ENCODE peak calls at places on chromosomes 1 and 21, in four cellular contexts. One of them, this sample, is unnamed.

GRCh38 chr1:18554101-18554500 is 73.4 kb downstream of the KLHDC7A start:
- DNase-seq in endothelial cell of umbilical vein: no peak
- DNase-seq in NB4: no peak
- DNase-seq in A549: no peak
- DNase-seq in this sample: no peak

GRCh38 chr21:27570306-27570868 is 603.5 kb upstream of the ADAMTS5 start:
- DNase-seq in endothelial cell of umbilical vein: peak; percentile 39
- DNase-seq in A549: no peak
- DNase-seq in NB4: no peak
- DNase-seq in this sample: no peak

GRCh38 chr1:180680558-180681144 is 48.8 kb downstream of the XPR1 start:
- DNase-seq in endothelial cell of umbilical vein: no peak
- DNase-seq in A549: no peak
- DNase-seq in NB4: no peak
- DNase-seq in this sample: no peak

GRCh38 chr1:66788231-66788939 is 12.7 kb downstream of the INSL5 start:
- DNase-seq in endothelial cell of umbilical vein: no peak
- DNase-seq in NB4: peak; percentile 4
- DNase-seq in A549: no peak
- DNase-seq in this sample: no peak

GRCh38 chr1:19032701-19033515 is 76.4 kb upstream of the IFFO2 start:
- DNase-seq in endothelial cell of umbilical vein: no peak
- DNase-seq in A549: no peak
- DNase-seq in NB4: no peak
- DNase-seq in this sample: no peak

GRCh38 chr1:186739515-186739914 is 59.3 kb upstream of the PTGS2 start:
- DNase-seq in endothelial cell of umbilical vein: no peak
- DNase-seq in NB4: no peak
- DNase-seq in A549: no peak
- DNase-seq in this sample: no peak

GRCh38 chr1:111825217-111825616 is 69.5 kb downstream of the DDX20 start:
- DNase-seq in endothelial cell of umbilical vein: no peak
- DNase-seq in NB4: no peak
- DNase-seq in A549: no peak
- DNase-seq in this sample: no peak

GRCh38 chr21:35783686-35784085 is 276.6 kb downstream of the SETD4 start:
- DNase-seq in NB4: no peak
- DNase-seq in A549: no peak
- DNase-seq in endothelial cell of umbilical vein: no peak
- DNase-seq in this sample: no peak

GRCh38 chr1:112509005-112509659 is 367 bp downstream of the WNT2B start:
- DNase-seq in A549: no peak
- DNase-seq in NB4: peak; percentile 7
- DNase-seq in endothelial cell of umbilical vein: peak; percentile 13
- DNase-seq in this sample: no peak

GRCh38 chr1:210294991-210295773 is 33.5 kb upstream of the HHAT start:
- DNase-seq in A549: no peak
- DNase-seq in endothelial cell of umbilical vein: no peak
- DNase-seq in NB4: no peak
- DNase-seq in this sample: no peak

GRCh38 chr1:10899490-10900264 is 103.2 kb upstream of the CASZ1 start:
- DNase-seq in A549: no peak
- DNase-seq in NB4: peak; percentile 42
- DNase-seq in endothelial cell of umbilical vein: no peak
- DNase-seq in this sample: no peak

GRCh38 chr1:45767035-45767434 is 16.6 kb upstream of the IPP start:
- DNase-seq in A549: no peak
- DNase-seq in endothelial cell of umbilical vein: peak; percentile 13
- DNase-seq in NB4: no peak
- DNase-seq in this sample: no peak

GRCh38 chr1:118097622-118098348 is 87.2 kb downstream of the SPAG17 start:
- DNase-seq in endothelial cell of umbilical vein: no peak
- DNase-seq in NB4: no peak
- DNase-seq in A549: no peak
- DNase-seq in this sample: no peak

GRCh38 chr1:211468595-211468994 is 23.4 kb downstream of the RD3 start:
- DNase-seq in A549: no peak
- DNase-seq in NB4: no peak
- DNase-seq in endothelial cell of umbilical vein: peak; percentile 95
- DNase-seq in this sample: no peak

GRCh38 chr1:66553846-66554245 is 19.9 kb downstream of the SGIP1 start:
- DNase-seq in A549: no peak
- DNase-seq in endothelial cell of umbilical vein: no peak
- DNase-seq in NB4: no peak
- DNase-seq in this sample: no peak

GRCh38 chr1:186146971-186147370 is 228.1 kb downstream of the TPR start:
- DNase-seq in A549: no peak
- DNase-seq in NB4: peak; percentile 41
- DNase-seq in endothelial cell of umbilical vein: no peak
- DNase-seq in this sample: no peak

GRCh38 chr1:20719261-20719660 is 1.5 kb upstream of the KIF17 start:
- DNase-seq in endothelial cell of umbilical vein: no peak
- DNase-seq in A549: no peak
- DNase-seq in NB4: no peak
- DNase-seq in this sample: no peak

GRCh38 chr1:232472485-232473041 is 157.4 kb downstream of the SIPA1L2 start:
- DNase-seq in endothelial cell of umbilical vein: no peak
- DNase-seq in NB4: no peak
- DNase-seq in A549: no peak
- DNase-seq in this sample: no peak

GRCh38 chr1:55015123-55015522 is 16.4 kb downstream of the BSND start:
- DNase-seq in endothelial cell of umbilical vein: no peak
- DNase-seq in A549: no peak
- DNase-seq in NB4: no peak
- DNase-seq in this sample: no peak

GRCh38 chr1:53963472-53963871 is 17.3 kb downstream of the LRRC42 start:
- DNase-seq in NB4: no peak
- DNase-seq in A549: no peak
- DNase-seq in endothelial cell of umbilical vein: no peak
- DNase-seq in this sample: no peak

GRCh38 chr1:152869808-152870419 is 8.2 kb upstream of the SMCP start:
- DNase-seq in A549: peak; percentile 81
- DNase-seq in NB4: peak; percentile 65
- DNase-seq in endothelial cell of umbilical vein: peak; percentile 71
- DNase-seq in this sample: peak; percentile 76

GRCh38 chr1:150974580-150975478 is at the start of gene CERS2:
- DNase-seq in NB4: peak; percentile 85
- DNase-seq in A549: peak; percentile 73
- DNase-seq in endothelial cell of umbilical vein: peak; percentile 80
- DNase-seq in this sample: peak; percentile 84

GRCh38 chr1:91557826-91558225 is 57.2 kb downstream of the CDC7 start:
- DNase-seq in NB4: no peak
- DNase-seq in endothelial cell of umbilical vein: peak; percentile 51
- DNase-seq in A549: no peak
- DNase-seq in this sample: no peak

GRCh38 chr1:59013276-59013927 is 229.6 kb upstream of the JUN start:
- DNase-seq in endothelial cell of umbilical vein: peak; percentile 76
- DNase-seq in A549: no peak
- DNase-seq in NB4: no peak
- DNase-seq in this sample: no peak

GRCh38 chr1:75440274-75440673 is 170.6 kb downstream of the SLC44A5 start:
- DNase-seq in A549: no peak
- DNase-seq in endothelial cell of umbilical vein: no peak
- DNase-seq in NB4: no peak
- DNase-seq in this sample: no peak

GRCh38 chr1:101238041-101238515 is 1.3 kb downstream of the S1PR1 start:
- DNase-seq in NB4: no peak
- DNase-seq in endothelial cell of umbilical vein: peak; percentile 62
- DNase-seq in A549: no peak
- DNase-seq in this sample: no peak

DNA sequence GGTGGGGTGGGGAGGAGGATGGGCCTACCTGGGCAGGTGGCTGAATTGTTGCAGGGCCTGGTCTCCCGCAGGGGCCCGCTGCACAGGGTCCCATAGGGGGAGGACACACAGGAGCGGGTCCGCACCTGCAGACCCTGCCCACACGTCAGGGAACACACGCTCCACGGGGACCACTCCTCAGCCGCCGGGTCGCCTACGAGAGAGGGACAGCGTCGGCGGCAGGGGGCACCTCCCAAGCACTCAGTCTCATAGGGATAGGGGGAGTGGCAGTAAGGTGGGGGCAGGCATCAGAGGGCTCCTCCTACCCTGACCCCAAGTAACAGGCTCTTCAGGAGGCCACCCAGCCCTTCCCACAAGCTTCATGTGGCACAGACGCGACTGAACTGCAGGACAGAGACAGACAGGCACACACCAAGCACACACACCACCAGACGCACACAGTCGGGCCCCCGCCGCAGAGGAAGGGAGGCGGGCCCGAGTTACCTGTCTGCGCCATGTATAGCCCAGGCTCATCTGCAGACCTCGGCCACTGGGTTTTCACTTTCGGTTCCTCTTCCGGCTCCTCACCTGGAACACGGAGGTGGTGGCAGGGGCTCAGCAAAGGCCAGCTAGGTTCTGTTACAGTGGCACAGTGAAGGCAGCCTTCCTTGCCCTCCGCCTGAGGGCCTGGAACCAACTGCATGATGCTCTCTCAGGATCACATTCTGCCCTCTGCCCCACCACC is 19.8 kb downstream of the ADGRB2 start:
- DNase-seq in A549: no peak
- DNase-seq in endothelial cell of umbilical vein: no peak
- DNase-seq in NB4: no peak
- DNase-seq in this sample: no peak
- TF ChIP-seq MYC in A549: no peak
- TF ChIP-seq MYC in endothelial cell of umbilical vein: no peak
- TF ChIP-seq MYC in NB4: no peak
- TF ChIP-seq MYC in this sample: no peak

GRCh38 chr1:16248603-16249534 is 11.9 kb upstream of the CPLANE2 start:
- DNase-seq in endothelial cell of umbilical vein: peak; percentile 99
- DNase-seq in NB4: no peak
- DNase-seq in A549: no peak
- DNase-seq in this sample: peak; percentile 78

GRCh38 chr1:16248007-16248436 is 11.0 kb upstream of the CPLANE2 start:
- DNase-seq in endothelial cell of umbilical vein: no peak
- DNase-seq in A549: no peak
- DNase-seq in NB4: no peak
- DNase-seq in this sample: no peak

GRCh38 chr1:16251381-16251780 is 14.4 kb upstream of the CPLANE2 start:
- DNase-seq in endothelial cell of umbilical vein: no peak
- DNase-seq in NB4: no peak
- DNase-seq in A549: no peak
- DNase-seq in this sample: no peak

GRCh38 chr1:16250547-16251251 is 13.7 kb upstream of the CPLANE2 start:
- DNase-seq in A549: no peak
- DNase-seq in NB4: no peak
- DNase-seq in endothelial cell of umbilical vein: no peak
- DNase-seq in this sample: no peak

DNA sequence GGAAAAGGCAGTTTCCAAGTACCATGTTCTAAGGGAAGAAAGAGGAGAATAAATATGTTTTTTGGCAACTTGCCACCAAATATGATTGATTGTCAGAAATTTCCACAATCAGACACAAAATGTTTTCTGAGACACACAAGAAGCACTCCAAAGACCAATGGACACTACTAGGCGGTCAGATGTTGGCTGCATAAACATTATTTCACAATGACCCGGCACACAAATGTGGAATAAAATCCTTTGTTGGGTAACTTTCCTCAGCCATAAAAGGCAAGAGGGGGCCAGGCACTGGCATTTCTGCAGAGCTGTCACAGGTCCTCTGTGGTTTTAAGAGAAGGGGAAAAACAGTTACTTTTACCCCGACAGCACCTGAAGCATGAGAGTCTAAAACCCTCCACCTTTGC is 12.9 kb upstream of the CPLANE2 start:
- DNase-seq in endothelial cell of umbilical vein: peak; percentile 97
- DNase-seq in NB4: no peak
- DNase-seq in A549: no peak
- DNase-seq in this sample: no peak
- TF ChIP-seq MYC in endothelial cell of umbilical vein: no peak
- TF ChIP-seq MYC in NB4: no peak
- TF ChIP-seq MYC in A549: no peak
- TF ChIP-seq MYC in this sample: no peak

DNA sequence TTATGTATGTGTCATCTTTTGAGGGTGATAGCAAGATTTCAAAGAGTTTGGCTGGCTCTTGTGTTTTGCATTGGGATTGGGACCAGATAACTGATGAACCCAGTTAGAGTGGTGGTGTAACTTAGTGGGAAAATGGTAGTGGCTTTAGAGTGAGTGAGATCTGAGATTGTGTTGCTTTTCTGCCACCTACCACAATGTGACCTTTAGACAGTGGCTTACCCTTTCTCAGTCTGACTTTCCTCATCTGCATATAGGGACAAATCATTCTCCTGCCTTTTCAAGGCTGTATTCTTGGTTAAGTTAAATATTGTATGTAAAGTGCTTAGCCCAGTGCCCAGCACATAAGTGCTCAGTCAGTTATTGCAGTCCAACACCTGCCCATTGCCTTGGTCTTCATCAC is 31.3 kb downstream of the CENPF start:
- DNase-seq in NB4: no peak
- DNase-seq in endothelial cell of umbilical vein: no peak
- DNase-seq in A549: no peak
- DNase-seq in this sample: no peak
- TF ChIP-seq MYC in NB4: no peak
- TF ChIP-seq MYC in endothelial cell of umbilical vein: no peak
- TF ChIP-seq MYC in A549: no peak
- TF ChIP-seq MYC in this sample: no peak

GRCh38 chr21:46128106-46128982 is 27.0 kb downstream of the FTCD start:
- DNase-seq in NB4: no peak
- DNase-seq in endothelial cell of umbilical vein: no peak
- DNase-seq in A549: no peak
- DNase-seq in this sample: peak; percentile 55

GRCh38 chr21:46128983-46129571 is 26.3 kb downstream of the FTCD start:
- DNase-seq in NB4: no peak
- DNase-seq in endothelial cell of umbilical vein: no peak
- DNase-seq in A549: no peak
- DNase-seq in this sample: no peak

GRCh38 chr21:46130721-46131720 is 24.4 kb downstream of the FTCD start:
- DNase-seq in NB4: no peak
- DNase-seq in endothelial cell of umbilical vein: no peak
- DNase-seq in A549: no peak
- DNase-seq in this sample: no peak

GRCh38 chr21:46131721-46132651 is 23.4 kb downstream of the FTCD start:
- DNase-seq in A549: no peak
- DNase-seq in endothelial cell of umbilical vein: no peak
- DNase-seq in NB4: no peak
- DNase-seq in this sample: no peak

DNA sequence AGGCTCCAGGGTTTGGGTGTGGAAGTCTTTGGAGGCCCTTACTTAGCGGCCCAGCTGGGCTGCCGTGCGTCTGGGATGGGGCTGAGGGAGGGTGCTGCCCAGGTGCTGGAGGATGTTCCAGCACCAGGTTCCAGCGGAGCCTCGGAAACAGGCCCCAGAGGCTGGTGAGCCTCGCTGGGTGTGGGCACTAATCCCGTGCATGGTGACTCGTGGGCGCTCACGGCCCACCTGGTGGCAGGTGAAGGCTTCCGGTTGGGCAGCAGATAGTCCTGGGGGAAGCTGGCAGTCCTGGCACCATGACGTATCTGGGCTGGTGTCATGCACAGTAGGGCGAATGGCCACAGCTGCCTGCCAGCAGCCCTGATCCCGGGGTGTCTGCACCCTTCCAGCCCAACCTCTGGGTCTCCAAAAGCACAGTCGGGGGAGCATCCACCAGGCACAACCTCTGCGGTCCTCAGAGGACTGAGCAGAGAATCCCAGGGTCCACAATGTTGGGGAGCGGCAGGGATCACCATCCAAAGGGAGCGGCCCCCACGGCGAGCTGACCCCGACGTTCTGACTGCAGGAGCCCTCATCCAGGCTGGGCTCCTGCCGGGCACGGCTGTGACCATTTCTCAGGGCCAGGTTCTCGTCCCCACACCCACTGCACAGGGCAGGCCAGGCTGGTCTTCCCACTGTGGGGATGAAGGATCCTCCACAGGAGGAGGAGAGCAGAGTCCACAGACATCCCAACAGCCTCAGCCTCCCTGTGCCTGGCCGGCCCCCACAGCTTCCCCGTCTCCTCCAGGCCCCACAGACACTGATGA is 25.3 kb downstream of the FTCD start:
- DNase-seq in NB4: no peak
- DNase-seq in endothelial cell of umbilical vein: no peak
- DNase-seq in A549: no peak
- DNase-seq in this sample: no peak
- TF ChIP-seq MYC in NB4: no peak
- TF ChIP-seq MYC in endothelial cell of umbilical vein: no peak
- TF ChIP-seq MYC in A549: no peak
- TF ChIP-seq MYC in this sample: no peak

This sample was measured in K562.